ENCODE peak calls at places on chromosomes 3 and 15, in six cellular contexts. Q, B, F, T, P and Y are unnamed samples.

GRCh38 chr15:41782486-41783271 is 8.4 kb downstream of the MAPKBP1 start:
- DNase-seq in B (no peak), P (no peak), Q (no peak), F (no peak), T (no peak), Y (no peak)

GRCh38 chr15:42584031-42584765 is 8.8 kb downstream of the STARD9 start:
- DNase-seq in F (no peak), P (no peak), Q (peak), B (no peak), T (no peak), Y (no peak)

GRCh38 chr3:187641319-187641976 is 28.7 kb downstream of the SST start:
- DNase-seq in T (no peak), B (no peak), F (no peak), Q (no peak), P (no peak), Y (no peak)

GRCh38 chr15:88615303-88616107 is 5.6 kb upstream of the AEN start:
- DNase-seq in F (no peak), B (no peak), Q (no peak), T (no peak), P (no peak), Y (no peak)

GRCh38 chr3:115915061-115915460 is 291.8 kb downstream of the GAP43 start:
- DNase-seq in B (peak), T (no peak), P (no peak), Q (no peak), F (no peak), Y (no peak)

GRCh38 chr15:63905558-63906265 is 72.0 kb upstream of the HERC1 start:
- DNase-seq in P (no peak), B (no peak), T (no peak), Q (peak), F (no peak), Y (no peak)

GRCh38 chr3:32733631-32734229 is 48.7 kb downstream of the CNOT10 start:
- DNase-seq in F (no peak), Q (peak), P (no peak), B (peak), T (peak), Y (no peak)

GRCh38 chr3:157142315-157142714 is 17.6 kb downstream of the CCNL1 start:
- DNase-seq in Q (no peak), B (no peak), T (no peak), F (no peak), P (no peak), Y (no peak)

GRCh38 chr3:135970500-135971116 is 5.1 kb downstream of the PPP2R3A start:
- DNase-seq in T (no peak), Q (no peak), P (no peak), B (peak), F (no peak), Y (no peak)

GRCh38 chr15:57355259-57355658 is 21.0 kb upstream of the CGNL1 start:
- DNase-seq in F (no peak), T (no peak), P (no peak), Q (no peak), B (no peak), Y (no peak)

GRCh38 chr3:151226088-151226563 is 23.1 kb upstream of the GPR171 start:
- DNase-seq in P (no peak), B (peak), T (no peak), Q (no peak), F (no peak), Y (peak)

GRCh38 chr3:12884104-12884742 is 42.9 kb upstream of the RPL32 start:
- DNase-seq in B (no peak), F (no peak), T (no peak), Q (no peak), P (peak), Y (no peak)

GRCh38 chr15:94032571-94032970 is 198.8 kb upstream of the MCTP2 start:
- DNase-seq in T (no peak), F (no peak), Q (no peak), B (no peak), P (no peak), Y (no peak)

GRCh38 chr15:60397772-60398445 is at the start of gene ANXA2:
- DNase-seq in B (peak), T (peak), P (no peak), F (peak), Q (peak), Y (peak)

GRCh38 chr3:181727122-181728036 is 15.7 kb downstream of the SOX2 start:
- DNase-seq in T (no peak), F (peak), B (peak), P (no peak), Q (no peak), Y (no peak)

GRCh38 chr3:171506743-171507319 is 46.6 kb upstream of the TNIK start:
- DNase-seq in Q (no peak), P (no peak), B (peak), F (no peak), T (no peak), Y (no peak)

GRCh38 chr15:69862540-69862939 is 235.2 kb downstream of the TLE3 start:
- DNase-seq in F (no peak), Q (no peak), T (no peak), B (no peak), P (peak), Y (peak)

GRCh38 chr3:35932995-35933394 is 293.7 kb downstream of the ARPP21 start:
- DNase-seq in Q (peak), T (peak), B (peak), P (peak), F (no peak), Y (peak)

GRCh38 chr3:50296721-50297383 is 2.4 kb downstream of the HYAL3 start:
- DNase-seq in P (no peak), F (no peak), T (no peak), B (no peak), Q (no peak), Y (no peak)

GRCh38 chr3:64685800-64686445 is 1.9 kb downstream of the ADAMTS9 start:
- DNase-seq in F (peak), B (peak), P (peak), Q (peak), T (peak), Y (peak)

DNA sequence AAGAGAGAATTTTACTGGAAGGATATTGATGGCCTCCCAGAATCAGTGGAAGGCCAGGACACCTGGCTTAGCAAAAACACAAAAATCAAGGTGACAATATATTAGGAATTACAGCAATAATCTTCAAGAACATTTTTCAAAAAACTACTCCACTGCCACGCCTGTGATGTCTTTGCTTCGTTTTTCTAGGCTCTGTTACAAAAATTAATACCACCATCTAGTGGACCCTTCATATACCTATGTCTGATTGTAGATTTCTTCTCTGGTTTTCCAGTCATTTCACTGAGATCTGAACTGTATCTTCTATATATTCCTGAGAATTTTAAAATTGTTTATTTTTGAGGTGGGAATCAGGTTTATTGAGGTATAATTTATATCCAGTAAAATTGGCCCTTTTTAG is 5.6 kb upstream of the SLC33A1 start:
- DNase-seq in B (no peak), T (peak), F (no peak), Q (peak), P (no peak), Y (no peak)
- TF ChIP-seq CTCF in B (no peak), T (peak), F (no peak), Q (peak), P (peak), Y (peak)

GRCh38 chr15:95262866-95263564 is 1031.7 kb downstream of the MCTP2 start:
- DNase-seq in B (peak), P (no peak), Q (peak), F (no peak), T (no peak), Y (no peak)

GRCh38 chr15:95260856-95261255 is 1029.5 kb downstream of the MCTP2 start:
- DNase-seq in T (no peak), B (no peak), F (no peak), P (no peak), Q (no peak), Y (no peak)

GRCh38 chr15:95261546-95261945 is 1030.2 kb downstream of the MCTP2 start:
- DNase-seq in Q (no peak), B (no peak), F (no peak), P (no peak), T (no peak), Y (no peak)

GRCh38 chr15:95259965-95260364 is 1028.6 kb downstream of the MCTP2 start:
- DNase-seq in P (no peak), T (no peak), Q (peak), B (peak), F (no peak), Y (no peak)

GRCh38 chr15:95259513-95259912 is 1028.2 kb downstream of the MCTP2 start:
- DNase-seq in Q (peak), F (peak), P (peak), B (peak), T (peak), Y (peak)
- TF ChIP-seq CTCF in Q (peak), F (peak), P (peak), B (peak), T (peak), Y (peak)

DNA sequence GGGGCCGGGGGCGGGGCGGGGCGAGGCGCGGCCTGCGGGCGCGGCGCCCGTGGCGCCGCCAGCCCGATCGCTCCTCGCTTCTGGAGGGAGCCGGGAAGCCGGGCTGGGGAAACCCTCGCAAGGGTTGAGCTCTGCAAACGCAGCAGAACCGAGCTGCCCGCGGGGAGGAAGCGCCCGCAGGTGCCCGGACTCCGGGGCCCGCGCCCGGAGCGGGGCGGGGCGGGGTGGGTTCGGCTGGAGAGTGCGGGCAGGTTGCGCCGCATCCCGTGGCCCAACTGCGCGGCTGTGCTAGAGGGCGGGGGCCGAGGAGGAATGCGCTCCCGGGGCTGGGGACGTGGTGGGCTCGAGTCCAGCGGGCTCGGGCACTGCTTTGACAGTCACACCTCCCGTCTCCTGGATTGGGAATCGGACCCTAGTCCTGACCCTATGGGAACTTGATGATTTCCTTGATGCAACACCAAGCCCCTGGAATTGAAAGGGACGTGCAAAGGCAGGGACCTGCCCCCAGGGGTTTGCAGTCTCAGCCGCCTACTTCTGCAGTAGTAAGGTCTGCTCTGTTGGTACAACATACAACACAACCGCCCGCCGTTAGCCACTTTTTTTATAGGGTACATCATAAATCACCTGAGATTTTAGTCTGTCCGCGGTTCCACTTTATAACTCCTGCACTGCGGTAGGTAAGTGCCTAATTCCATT is 34.3 kb downstream of the ZBTB38 start:
- DNase-seq in F (peak), Q (peak), B (no peak), P (no peak), T (peak), Y (no peak)
- TF ChIP-seq CTCF in F (no peak), Q (peak), B (no peak), P (peak), T (no peak), Y (no peak)

DNA sequence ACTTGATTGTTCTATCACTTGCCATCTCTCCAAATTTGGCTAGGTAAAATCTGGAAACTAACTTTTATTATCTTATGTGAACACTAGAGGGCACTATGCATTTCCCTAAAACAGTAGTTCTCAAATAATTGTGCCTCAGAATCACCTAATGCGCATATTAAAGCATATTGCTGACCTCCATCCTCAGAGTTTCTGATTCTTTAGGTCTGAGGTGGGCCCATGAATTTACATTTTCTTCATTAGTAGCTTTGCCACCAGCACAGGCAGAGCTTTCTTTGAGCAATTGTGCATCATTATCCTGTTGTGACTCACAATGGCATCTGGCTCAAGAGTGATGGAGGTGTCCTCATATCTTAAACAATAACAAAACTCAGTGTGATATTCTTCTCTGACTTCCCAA is 17.5 kb upstream of the BCHE start:
- DNase-seq in P (no peak), B (peak), Q (peak), T (no peak), F (no peak), Y (no peak)
- TF ChIP-seq CTCF in P (peak), B (peak), Q (peak), T (peak), F (peak), Y (peak)

DNA sequence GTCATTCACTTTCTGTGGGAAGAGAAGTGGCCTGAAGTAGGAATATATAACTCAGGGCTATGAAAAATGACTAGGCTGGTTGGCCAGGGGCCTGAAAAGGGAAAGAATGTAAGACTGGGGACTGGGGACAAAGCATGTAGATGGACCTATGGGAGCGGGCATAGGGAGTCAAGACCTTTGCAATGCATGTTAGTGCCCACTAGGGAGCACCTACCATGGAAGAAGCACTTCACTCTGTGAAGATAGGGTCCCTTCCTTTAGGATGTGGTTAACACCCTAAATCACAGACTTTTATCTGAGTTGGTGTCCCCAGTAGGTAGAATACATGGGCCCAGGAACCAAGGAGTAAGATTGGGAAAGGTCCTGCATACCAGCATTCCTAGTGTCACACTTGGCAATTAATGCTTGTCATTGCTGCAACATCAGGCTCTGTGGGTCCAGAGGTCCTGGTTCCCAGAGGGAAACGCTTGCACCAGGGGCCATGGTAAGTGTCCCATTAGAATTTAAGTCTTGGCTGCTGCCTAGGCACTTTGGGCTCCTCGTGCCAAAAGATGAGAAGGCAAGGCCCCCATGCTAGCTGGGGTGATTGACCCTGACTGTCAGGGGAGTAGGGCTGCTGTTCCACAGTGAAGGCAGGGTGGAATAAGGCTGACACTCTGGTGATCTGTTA is 79.6 kb downstream of the CRYGS start:
- DNase-seq in B (no peak), F (no peak), T (no peak), P (no peak), Q (no peak), Y (no peak)
- TF ChIP-seq CTCF in B (no peak), F (no peak), T (no peak), P (no peak), Q (peak), Y (no peak)

DNA sequence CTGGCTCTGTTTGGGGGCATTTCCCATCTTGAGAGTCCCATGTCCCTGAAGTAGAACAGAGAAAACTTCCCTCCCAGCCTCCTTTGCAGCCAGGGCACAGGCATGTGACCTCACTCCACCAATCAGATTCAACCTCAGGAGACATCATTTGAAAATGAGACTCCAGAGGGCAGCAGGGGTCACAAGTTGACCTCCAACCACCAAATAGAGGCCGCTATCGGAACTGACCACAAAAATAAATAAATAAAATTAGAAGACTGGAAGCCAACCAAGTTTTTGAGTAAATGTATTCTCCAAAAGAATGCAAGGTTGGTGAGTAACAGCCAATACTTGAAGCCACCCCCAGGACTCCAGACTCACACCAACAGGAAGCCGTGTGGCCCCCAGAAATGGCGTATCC is 106.5 kb downstream of the CHSY1 start:
- DNase-seq in Q (no peak), F (no peak), T (no peak), P (no peak), B (no peak), Y (no peak)
- TF ChIP-seq CTCF in Q (no peak), F (no peak), T (no peak), P (no peak), B (no peak), Y (no peak)

GRCh38 chr3:8760091-8760490 is 9.3 kb downstream of the OXTR start:
- DNase-seq in T (no peak), F (no peak), Q (no peak), B (no peak), P (no peak), Y (no peak)

GRCh38 chr3:8759038-8759755 is 10.2 kb downstream of the OXTR start:
- DNase-seq in T (no peak), Q (no peak), P (no peak), F (no peak), B (no peak), Y (no peak)

GRCh38 chr3:8760506-8760905 is 8.9 kb downstream of the OXTR start:
- DNase-seq in F (no peak), T (no peak), Q (no peak), B (no peak), P (no peak), Y (no peak)

GRCh38 chr3:8756671-8757070 is 12.7 kb downstream of the OXTR start:
- DNase-seq in F (no peak), T (no peak), Q (no peak), P (no peak), B (no peak), Y (no peak)

GRCh38 chr3:8757551-8758518 is 11.6 kb downstream of the OXTR start:
- DNase-seq in P (no peak), T (no peak), F (no peak), B (no peak), Q (no peak), Y (no peak)
- TF ChIP-seq CTCF in P (no peak), T (no peak), F (no peak), B (no peak), Q (no peak), Y (no peak)

DNA sequence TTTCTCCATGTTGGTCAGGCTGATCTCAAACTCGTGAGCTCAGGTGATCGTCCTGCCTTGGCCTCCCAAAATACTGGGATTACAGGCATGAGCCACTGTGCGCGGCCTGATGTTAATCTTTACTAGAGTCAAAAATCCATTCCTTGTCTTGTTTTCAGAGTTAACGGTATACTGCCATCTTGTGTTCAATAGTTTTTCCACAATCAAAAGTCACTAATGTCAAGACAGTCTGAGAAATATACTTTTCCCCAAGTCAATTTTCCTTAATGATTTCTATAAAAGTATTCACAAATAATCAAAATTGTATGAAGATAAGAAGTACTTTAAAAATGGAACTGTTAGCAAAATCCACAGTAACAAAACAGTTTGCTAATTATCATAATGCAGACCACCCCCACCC is 8.5 kb downstream of the CRBN start:
- DNase-seq in B (peak), F (no peak), P (no peak), Q (peak), T (peak), Y (no peak)
- TF ChIP-seq CTCF in B (peak), F (peak), P (peak), Q (peak), T (peak), Y (peak)

GRCh38 chr3:8755564-8756237 is 13.7 kb downstream of the OXTR start:
- DNase-seq in Q (no peak), P (no peak), B (peak), T (peak), F (no peak), Y (no peak)
- TF ChIP-seq CTCF in Q (peak), P (peak), B (no peak), T (peak), F (peak), Y (peak)

DNA sequence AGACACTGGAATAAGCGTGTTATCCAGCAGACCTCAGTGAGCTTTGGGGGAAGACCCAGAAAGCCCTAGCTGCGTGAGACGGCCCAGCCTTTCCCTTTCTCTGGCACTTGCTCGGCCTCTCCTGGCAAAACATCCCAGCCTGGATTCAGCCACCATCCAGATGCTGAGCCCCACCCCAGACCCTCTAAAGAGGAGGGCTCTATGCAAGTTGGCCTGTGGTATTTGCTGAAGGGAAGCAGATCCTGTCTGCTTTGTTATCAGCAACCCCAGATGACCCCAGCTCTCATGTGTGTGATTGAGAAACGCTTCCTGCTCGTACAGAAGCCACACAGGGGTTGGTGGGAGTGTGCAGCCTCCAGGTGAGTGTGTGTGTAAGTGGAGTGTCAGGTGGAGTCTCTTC is 267.2 kb downstream of the FAM43A start:
- DNase-seq in Q (peak), B (no peak), F (no peak), T (no peak), P (no peak), Y (no peak)
- TF ChIP-seq CTCF in Q (no peak), B (no peak), F (no peak), T (no peak), P (no peak), Y (no peak)